ENCODE peak calls at places on chromosome 7, in six cellular contexts. A is T1000; X is heart right ventricle; O is NCI-H1694 treated with DMSO at 0.1 percent for 48 hours; E is activated naive CD4-positive, alpha-beta T cell; R is HS-5. C is an unnamed sample.

GRCh38 chr7:128215739-128216138 is 25.3 kb upstream of the LEP start:
- DNase-seq in A (no peak), X (no peak), O (no peak), E (no peak), R (no peak), C (no peak)

GRCh38 chr7:103866919-103867318 is 122.5 kb downstream of the RELN start:
- DNase-seq in A (no peak), X (no peak), O (peak), E (no peak), R (no peak), C (no peak)

GRCh38 chr7:124497209-124497608 is 268.4 kb downstream of the GPR37 start:
- DNase-seq in A (no peak), X (no peak), O (no peak), E (no peak), R (no peak), C (no peak)

GRCh38 chr7:11261470-11261869 is 287.8 kb downstream of the PHF14 start:
- DNase-seq in A (no peak), X (no peak), O (peak), E (no peak), R (no peak), C (no peak)

GRCh38 chr7:156764016-156764669 is 123.6 kb downstream of the RNF32 start:
- DNase-seq in A (no peak), X (peak), O (peak), E (no peak), R (no peak), C (no peak)

GRCh38 chr7:4073052-4073451 is 609.0 kb upstream of the FOXK1 start:
- DNase-seq in A (no peak), X (no peak), O (no peak), E (no peak), R (no peak), C (no peak)

GRCh38 chr7:76282344-76283253 is 19.9 kb upstream of the HSPB1 start:
- DNase-seq in A (no peak), X (peak), O (no peak), E (no peak), R (no peak), C (no peak)

GRCh38 chr7:1383398-1384112 is 75.7 kb downstream of the MICALL2 start:
- DNase-seq in A (no peak), X (no peak), O (no peak), E (no peak), R (no peak), C (no peak)